ENCODE peak calls at places on chromosome 14, in four cellular contexts. One of them, this sample, is unnamed.

GRCh38 chr14:100193417-100194357 is 34.2 kb upstream of the DEGS2 start:
- ATAC-seq in naive thymus-derived CD8-positive, alpha-beta T cell: peak
- ATAC-seq in activated CD4-positive, alpha-beta T cell treated with anti-CD3 and anti-CD28 coated beads for 36 hours: peak
- ATAC-seq in right cardiac atrium: no peak
- ATAC-seq in this sample: no peak

GRCh38 chr14:91012050-91012449 is 48.4 kb downstream of the RPS6KA5 start:
- ATAC-seq in activated CD4-positive, alpha-beta T cell treated with anti-CD3 and anti-CD28 coated beads for 36 hours: peak
- ATAC-seq in right cardiac atrium: no peak
- ATAC-seq in naive thymus-derived CD8-positive, alpha-beta T cell: no peak
- ATAC-seq in this sample: no peak

GRCh38 chr14:51614707-51615106 is 37.0 kb upstream of the FRMD6 start:
- ATAC-seq in activated CD4-positive, alpha-beta T cell treated with anti-CD3 and anti-CD28 coated beads for 36 hours: peak
- ATAC-seq in naive thymus-derived CD8-positive, alpha-beta T cell: no peak
- ATAC-seq in right cardiac atrium: no peak
- ATAC-seq in this sample: no peak

GRCh38 chr14:49581961-49582210 is 4.3 kb downstream of the RPS29 start:
- ATAC-seq in activated CD4-positive, alpha-beta T cell treated with anti-CD3 and anti-CD28 coated beads for 36 hours: no peak
- ATAC-seq in naive thymus-derived CD8-positive, alpha-beta T cell: no peak
- ATAC-seq in right cardiac atrium: no peak
- ATAC-seq in this sample: no peak

GRCh38 chr14:53470351-53471043 is 317.4 kb upstream of the DDHD1 start:
- ATAC-seq in right cardiac atrium: peak
- ATAC-seq in activated CD4-positive, alpha-beta T cell treated with anti-CD3 and anti-CD28 coated beads for 36 hours: no peak
- ATAC-seq in naive thymus-derived CD8-positive, alpha-beta T cell: no peak
- ATAC-seq in this sample: peak

GRCh38 chr14:64787619-64788018 is 83.4 kb downstream of the PLEKHG3 start:
- ATAC-seq in right cardiac atrium: peak
- ATAC-seq in naive thymus-derived CD8-positive, alpha-beta T cell: no peak
- ATAC-seq in activated CD4-positive, alpha-beta T cell treated with anti-CD3 and anti-CD28 coated beads for 36 hours: no peak
- ATAC-seq in this sample: no peak

GRCh38 chr14:69084023-69084422 is 68.9 kb downstream of the DCAF5 start:
- ATAC-seq in right cardiac atrium: no peak
- ATAC-seq in naive thymus-derived CD8-positive, alpha-beta T cell: no peak
- ATAC-seq in activated CD4-positive, alpha-beta T cell treated with anti-CD3 and anti-CD28 coated beads for 36 hours: no peak
- ATAC-seq in this sample: no peak

GRCh38 chr14:39302124-39302810 is 68.6 kb downstream of the MIA2 start:
- ATAC-seq in right cardiac atrium: no peak
- ATAC-seq in naive thymus-derived CD8-positive, alpha-beta T cell: no peak
- ATAC-seq in activated CD4-positive, alpha-beta T cell treated with anti-CD3 and anti-CD28 coated beads for 36 hours: peak
- ATAC-seq in this sample: peak

GRCh38 chr14:35369701-35370191 is 34.8 kb downstream of the NFKBIA start:
- ATAC-seq in naive thymus-derived CD8-positive, alpha-beta T cell: peak
- ATAC-seq in activated CD4-positive, alpha-beta T cell treated with anti-CD3 and anti-CD28 coated beads for 36 hours: no peak
- ATAC-seq in right cardiac atrium: no peak
- ATAC-seq in this sample: peak

GRCh38 chr14:72736348-72736747 is 157.6 kb downstream of the DPF3 start:
- ATAC-seq in right cardiac atrium: no peak
- ATAC-seq in naive thymus-derived CD8-positive, alpha-beta T cell: no peak
- ATAC-seq in activated CD4-positive, alpha-beta T cell treated with anti-CD3 and anti-CD28 coated beads for 36 hours: no peak
- ATAC-seq in this sample: no peak

GRCh38 chr14:33704486-33704885 is 246.4 kb downstream of the EGLN3 start:
- ATAC-seq in right cardiac atrium: no peak
- ATAC-seq in naive thymus-derived CD8-positive, alpha-beta T cell: no peak
- ATAC-seq in activated CD4-positive, alpha-beta T cell treated with anti-CD3 and anti-CD28 coated beads for 36 hours: no peak
- ATAC-seq in this sample: no peak

GRCh38 chr14:104405566-104406226 is 173.9 kb upstream of the C14orf180 start:
- ATAC-seq in right cardiac atrium: no peak
- ATAC-seq in naive thymus-derived CD8-positive, alpha-beta T cell: no peak
- ATAC-seq in activated CD4-positive, alpha-beta T cell treated with anti-CD3 and anti-CD28 coated beads for 36 hours: no peak
- ATAC-seq in this sample: no peak

GRCh38 chr14:96268426-96269358 is 12.7 kb downstream of the BDKRB1 start:
- ATAC-seq in activated CD4-positive, alpha-beta T cell treated with anti-CD3 and anti-CD28 coated beads for 36 hours: no peak
- ATAC-seq in right cardiac atrium: peak
- ATAC-seq in naive thymus-derived CD8-positive, alpha-beta T cell: no peak
- ATAC-seq in this sample: peak

GRCh38 chr14:90301122-90301521 is 30.6 kb downstream of the NRDE2 start:
- ATAC-seq in naive thymus-derived CD8-positive, alpha-beta T cell: no peak
- ATAC-seq in right cardiac atrium: no peak
- ATAC-seq in activated CD4-positive, alpha-beta T cell treated with anti-CD3 and anti-CD28 coated beads for 36 hours: no peak
- ATAC-seq in this sample: no peak

GRCh38 chr14:35155962-35156361 is 33.6 kb downstream of the PRORP start:
- ATAC-seq in right cardiac atrium: no peak
- ATAC-seq in naive thymus-derived CD8-positive, alpha-beta T cell: peak
- ATAC-seq in activated CD4-positive, alpha-beta T cell treated with anti-CD3 and anti-CD28 coated beads for 36 hours: peak
- ATAC-seq in this sample: no peak

This sample was measured in esophagus mucosa.